ENCODE peak calls at places on chromosome 1, in seven cellular contexts. P, T, K, Z, H, I and C are unnamed samples.
A peak's percentile ranks its signal among the peaks of the same experiment; 100 is the strongest.

GRCh38 chr1:65734976-65735375 is 57.7 kb upstream of the PDE4B start:
- DNase-seq in Z (no peak), P (no peak), T (no peak), K (no peak), I (no peak), H (no peak), C (no peak)

GRCh38 chr1:39691383-39692151 is at the start of gene HPCAL4:
- DNase-seq in K (peak; percentile 95), H (peak; percentile 89), T (peak; percentile 78), P (peak; percentile 92), I (peak; percentile 93), Z (peak; percentile 96), C (peak; percentile 66)

GRCh38 chr1:170075186-170075585 is 691 bp upstream of the KIFAP3 start:
- DNase-seq in K (peak; percentile 51), T (no peak), P (no peak), I (no peak), H (no peak), Z (no peak), C (no peak)

GRCh38 chr1:23194119-23194984 is 22.9 kb downstream of the HTR1D start:
- DNase-seq in H (no peak), Z (no peak), I (no peak), P (no peak), K (no peak), T (no peak), C (no peak)

GRCh38 chr1:155210304-155210703 is 1.8 kb downstream of the MTX1 start:
- DNase-seq in T (no peak), I (no peak), Z (no peak), P (no peak), H (no peak), K (no peak), C (no peak)

GRCh38 chr1:151282883-151283725 is 1.0 kb downstream of the ZNF687 start:
- DNase-seq in T (peak; percentile 42), K (peak; percentile 73), P (peak; percentile 68), I (peak; percentile 22), H (peak; percentile 79), Z (peak; percentile 35), C (no peak)

GRCh38 chr1:109761227-109762038 is 2.3 kb downstream of the EPS8L3 start:
- DNase-seq in I (no peak), H (peak; percentile 79), P (peak; percentile 45), K (no peak), Z (peak; percentile 22), T (peak; percentile 17), C (no peak)

GRCh38 chr1:150876111-150876434 is 326 bp downstream of the ARNT start:
- DNase-seq in K (no peak), T (no peak), Z (peak; percentile 61), H (no peak), P (no peak), I (no peak), C (peak; percentile 47)

GRCh38 chr1:147246910-147247655 is 4.6 kb downstream of the CHD1L start:
- DNase-seq in K (no peak), Z (no peak), I (no peak), T (no peak), P (no peak), H (no peak), C (no peak)

GRCh38 chr1:32137111-32137510 is 29.3 kb downstream of the KPNA6 start:
- DNase-seq in K (no peak), P (no peak), I (no peak), H (no peak), Z (no peak), T (no peak), C (no peak)

GRCh38 chr1:205020466-205020865 is 22.5 kb upstream of the CNTN2 start:
- DNase-seq in I (no peak), P (no peak), Z (no peak), K (no peak), H (no peak), T (no peak), C (no peak)

GRCh38 chr1:70443739-70444138 is 32.7 kb downstream of the CTH start:
- DNase-seq in P (no peak), H (no peak), Z (no peak), K (no peak), I (no peak), T (no peak), C (no peak)

GRCh38 chr1:247376659-247377058 is 39.3 kb upstream of the NLRP3 start:
- DNase-seq in H (no peak), I (no peak), Z (no peak), P (no peak), T (no peak), K (no peak), C (no peak)

GRCh38 chr1:88649932-88650331 is 34.1 kb upstream of the PKN2 start:
- DNase-seq in P (no peak), H (no peak), T (no peak), K (no peak), I (no peak), Z (no peak), C (no peak)

GRCh38 chr1:224615861-224616760 is at the start of gene CNIH3:
- DNase-seq in H (no peak), T (no peak), P (peak; percentile 82), I (peak; percentile 18), K (peak; percentile 58), Z (peak; percentile 53), C (no peak)

GRCh38 chr1:184387871-184388670 is 1.2 kb downstream of the C1orf21 start:
- DNase-seq in T (peak; percentile 45), K (peak; percentile 63), H (peak; percentile 74), I (peak; percentile 31), Z (peak; percentile 38), P (peak; percentile 76), C (no peak)

GRCh38 chr1:184387069-184387870 is 441 bp downstream of the C1orf21 start:
- DNase-seq in T (peak; percentile 48), H (peak; percentile 76), Z (no peak), I (peak; percentile 55), P (peak; percentile 74), K (peak; percentile 79), C (peak; percentile 17)

GRCh38 chr1:184385863-184386262 is 966 bp upstream of the C1orf21 start:
- DNase-seq in T (no peak), Z (no peak), H (no peak), P (no peak), K (no peak), I (no peak), C (no peak)

GRCh38 chr1:184388671-184389292 is 2.0 kb downstream of the C1orf21 start:
- DNase-seq in T (no peak), K (no peak), H (no peak), Z (no peak), P (no peak), I (no peak), C (no peak)

DNA sequence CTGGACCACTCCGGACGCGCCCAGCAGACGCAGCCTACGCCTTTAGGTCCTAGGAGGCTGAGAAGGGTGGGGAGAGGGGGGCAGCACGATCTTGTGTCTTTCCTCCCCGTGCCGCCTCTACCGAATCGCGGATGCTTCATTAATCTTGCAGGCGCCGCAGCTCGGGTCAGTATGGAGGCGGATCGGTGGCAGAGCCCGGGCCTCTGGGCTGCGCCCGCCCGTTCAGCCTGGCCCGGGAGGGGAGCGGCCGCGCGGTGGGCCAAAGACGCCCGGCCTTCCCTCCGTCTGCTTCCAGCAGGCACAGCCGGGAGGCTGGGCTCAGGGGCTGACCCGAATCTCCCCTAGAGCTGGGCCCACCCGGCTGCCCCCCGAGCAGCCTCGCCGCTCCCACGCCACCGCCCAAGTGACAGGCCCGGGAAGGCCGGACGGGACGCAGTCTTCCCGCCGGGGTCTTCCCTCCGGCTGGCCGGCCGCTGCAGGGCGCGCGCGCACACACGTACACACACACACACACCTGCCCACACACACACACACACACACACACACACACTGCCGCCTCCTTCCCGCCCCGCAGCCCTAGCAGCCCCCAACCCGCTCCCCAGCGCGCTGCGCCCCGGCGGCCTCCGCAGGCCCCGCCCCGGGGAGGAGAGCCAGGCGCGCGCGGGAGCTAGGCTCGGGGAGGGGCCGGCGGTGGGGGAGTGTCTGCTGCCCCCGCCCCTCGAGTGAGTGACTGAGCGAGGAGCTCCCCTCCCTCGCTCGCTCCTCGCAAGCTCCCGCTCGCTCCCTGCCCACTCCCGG is at the start of gene C1orf21:
- DNase-seq in K (peak; percentile 96), P (peak; percentile 94), T (peak; percentile 92), Z (peak; percentile 86), H (peak; percentile 96), I (peak; percentile 66), C (peak; percentile 84)
- H3K4me3 ChIP-seq in K (peak within 1 kb of the TSS; percentile 88), P (peak within 1 kb of the TSS; percentile 83), T (peak within 1 kb of the TSS; percentile 92), Z (peak within 1 kb of the TSS; percentile 95), H (peak within 1 kb of the TSS; percentile 83), I (peak within 1 kb of the TSS; percentile 59), C (peak within 1 kb of the TSS; percentile 70)

GRCh38 chr1:20321573-20321972 is 30.9 kb downstream of the VWA5B1 start:
- DNase-seq in Z (no peak), P (no peak), T (no peak), I (no peak), H (no peak), K (no peak), C (no peak)

GRCh38 chr1:20322825-20323612 is 32.3 kb downstream of the VWA5B1 start:
- DNase-seq in I (peak; percentile 21), Z (no peak), K (no peak), P (no peak), H (no peak), T (no peak), C (no peak)

GRCh38 chr1:20323613-20323920 is 32.9 kb downstream of the VWA5B1 start:
- DNase-seq in T (no peak), I (no peak), Z (no peak), H (no peak), K (no peak), P (no peak), C (no peak)

GRCh38 chr1:20320734-20321133 is 30.1 kb downstream of the VWA5B1 start:
- DNase-seq in H (no peak), T (no peak), K (no peak), Z (no peak), I (no peak), P (no peak), C (no peak)

GRCh38 chr1:20322081-20322824 is 31.6 kb downstream of the VWA5B1 start:
- DNase-seq in T (no peak), K (no peak), P (no peak), H (no peak), I (no peak), Z (no peak), C (no peak)
- H3K27me3 ChIP-seq in T (no peaks in the 10 kb centered on the region), K (no peaks in the 10 kb centered on the region), P (no peaks in the 10 kb centered on the region), H (no peaks in the 10 kb centered on the region), I (no peaks in the 10 kb centered on the region), Z (peaks cover 85% of the 10 kb centered on the region), C (no peaks in the 10 kb centered on the region)

DNA sequence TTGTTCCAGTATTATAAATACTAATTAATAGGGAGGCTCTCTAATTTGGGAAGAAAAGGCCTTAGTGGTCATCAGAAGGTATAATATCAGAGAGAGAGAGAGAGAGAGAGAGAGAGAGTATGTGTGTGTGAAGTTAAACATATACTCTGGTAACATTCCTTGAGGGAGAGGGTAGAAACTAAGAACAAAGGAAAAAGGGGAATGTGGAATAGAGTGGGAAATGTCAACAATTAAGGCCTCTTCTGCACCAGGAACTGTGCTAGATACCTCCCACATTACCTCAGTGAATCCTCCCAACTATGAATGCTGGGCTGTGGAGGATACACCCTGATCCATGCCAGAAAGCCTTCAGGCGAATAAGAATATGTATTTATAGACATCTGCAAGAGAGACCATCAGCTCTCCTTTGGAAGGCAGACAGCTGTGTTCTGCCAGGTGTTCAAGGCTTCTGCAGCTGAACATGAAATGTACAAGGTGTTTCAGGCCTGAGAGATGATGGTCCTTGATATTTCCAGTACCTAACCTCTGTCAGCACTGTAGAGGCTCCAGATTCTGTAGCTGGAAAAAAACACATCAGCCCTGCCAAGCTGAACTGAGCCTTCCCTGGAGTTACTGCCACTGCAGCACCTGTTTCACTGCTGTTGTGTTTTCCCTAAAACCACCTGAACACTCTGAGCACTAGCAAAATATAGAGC is 29.1 kb downstream of the TBX15 start:
- DNase-seq in Z (no peak), K (no peak), I (no peak), T (no peak), P (no peak), H (no peak), C (no peak)
- H3K27ac ChIP-seq in Z (no peak overlapping the region), K (no peak overlapping the region), I (no peak overlapping the region), T (no peak overlapping the region), P (no peak overlapping the region), H (no peak overlapping the region), C (no peak overlapping the region)

GRCh38 chr1:983736-984475 is 2.0 kb upstream of the PERM1 start:
- DNase-seq in Z (peak; percentile 53), T (peak; percentile 58), I (peak; percentile 68), P (peak; percentile 85), K (peak; percentile 85), H (peak; percentile 71), C (no peak)
- H3K4me3 ChIP-seq in Z (peak overlapping the region; percentile 19), T (no peak overlapping the region), I (no peak overlapping the region), P (no peak overlapping the region), K (no peak overlapping the region), H (no peak overlapping the region), C (no peak overlapping the region)